ENCODE peak calls at places on chromosomes 13 and 19, in seven cellular contexts. Z, V, F, R, I, H and U are unnamed samples. For H3K9me3 and H3K27me3, the result is how much of the 10 kb centered on the place peaks cover.

GRCh38 chr13:98004107-98004506 is 50.6 kb downstream of the IPO5 start:
- DNase-seq in Z (no peak), R (no peak), I (no peak), V (no peak), H (no peak), F (no peak), U (no peak)

GRCh38 chr19:40596608-40597328 is 4.4 kb upstream of the LTBP4 start:
- DNase-seq in H (no peak), V (peak), I (peak), F (peak), Z (peak), R (no peak), U (no peak)

GRCh38 chr19:38079926-38080380 is 144.1 kb downstream of the DPF1 start:
- DNase-seq in Z (no peak), F (no peak), V (peak), H (peak), I (no peak), R (no peak), U (peak)

GRCh38 chr19:38975861-38976271 is 324 bp upstream of the FBXO17 start:
- DNase-seq in H (no peak), Z (no peak), F (no peak), R (no peak), I (no peak), V (peak), U (peak)

GRCh38 chr13:85509512-85509911 is 289.7 kb downstream of the SLITRK6 start:
- DNase-seq in H (no peak), Z (no peak), V (no peak), F (no peak), R (no peak), I (no peak), U (no peak)

GRCh38 chr19:49595819-49596404 is 4.9 kb downstream of the PRR12 start:
- DNase-seq in F (no peak), H (no peak), R (no peak), Z (no peak), V (no peak), I (no peak), U (no peak)

GRCh38 chr13:24127116-24127631 is 33.3 kb upstream of the SPATA13 start:
- DNase-seq in H (peak), F (no peak), V (no peak), I (no peak), R (no peak), Z (no peak), U (no peak)

GRCh38 chr13:74891610-74892009 is 590.4 kb downstream of the TBC1D4 start:
- DNase-seq in R (no peak), V (no peak), F (no peak), Z (no peak), H (no peak), I (no peak), U (no peak)

GRCh38 chr13:24196593-24197197 is 36.2 kb downstream of the SPATA13 start:
- DNase-seq in I (no peak), Z (no peak), F (no peak), R (no peak), H (no peak), V (no peak), U (no peak)

GRCh38 chr19:40594251-40594650 is 6.9 kb upstream of the LTBP4 start:
- DNase-seq in V (no peak), Z (no peak), H (no peak), F (no peak), R (no peak), I (peak), U (no peak)

DNA sequence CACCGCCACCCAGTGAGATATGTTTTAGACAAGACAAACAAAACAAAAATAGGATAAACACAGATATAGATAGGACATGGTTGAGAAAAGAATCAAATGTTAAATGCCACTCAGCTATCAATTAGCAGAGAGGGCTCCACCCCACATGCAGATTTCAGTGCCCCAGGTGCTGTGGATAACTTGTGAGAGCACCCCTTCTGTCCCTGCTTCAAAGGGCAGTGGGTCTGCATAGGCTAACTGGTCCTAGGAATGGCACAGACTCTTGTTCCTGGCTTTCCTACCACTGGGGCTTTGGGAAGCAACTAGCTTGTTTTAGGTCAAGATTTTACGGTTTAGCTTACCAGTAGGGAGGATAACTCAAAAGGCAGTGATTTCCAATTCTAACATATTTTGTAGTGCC is 460.3 kb downstream of the TSHZ3 start:
- DNase-seq in F (no peak), H (no peak), I (no peak), Z (no peak), V (no peak), R (no peak), U (no peak)
- H3K9me3 ChIP-seq in F (under half), H (under half), I (under half), Z (under half), V (half or more), R (under half), U (under half)

DNA sequence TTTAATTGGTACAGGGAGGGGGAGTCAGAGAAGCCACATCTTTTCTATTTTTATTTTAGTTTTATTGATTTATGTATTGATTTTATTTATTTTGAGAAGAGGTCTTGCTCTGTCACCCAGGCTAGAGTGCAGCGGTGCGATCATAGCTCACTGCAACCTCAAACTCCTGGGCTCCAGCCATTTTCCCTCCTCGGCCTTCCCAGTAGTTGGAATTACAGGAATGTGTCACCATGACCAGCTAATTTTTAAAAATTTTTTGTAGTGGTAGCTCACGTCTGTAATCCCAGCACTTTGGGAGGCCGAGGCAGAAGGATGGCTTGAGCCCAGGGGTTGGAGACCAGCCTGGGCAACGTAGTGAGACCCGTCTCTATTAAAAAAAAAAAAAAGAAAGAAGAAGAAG is 4.1 kb downstream of the IL27RA start:
- DNase-seq in F (no peak), R (no peak), V (no peak), H (no peak), Z (no peak), I (no peak), U (no peak)
- TF ChIP-seq SIN3A in F (no peak), R (no peak), V (no peak), H (no peak), Z (no peak), I (no peak), U (no peak)

GRCh38 chr13:111900390-111901180 is 166.4 kb upstream of the SOX1 start:
- DNase-seq in Z (no peak), V (no peak), I (no peak), F (no peak), H (no peak), R (no peak), U (no peak)
- H3K27me3 ChIP-seq in Z (under half), V (half or more), I (under half), F (under half), H (under half), R (under half), U (under half)

DNA sequence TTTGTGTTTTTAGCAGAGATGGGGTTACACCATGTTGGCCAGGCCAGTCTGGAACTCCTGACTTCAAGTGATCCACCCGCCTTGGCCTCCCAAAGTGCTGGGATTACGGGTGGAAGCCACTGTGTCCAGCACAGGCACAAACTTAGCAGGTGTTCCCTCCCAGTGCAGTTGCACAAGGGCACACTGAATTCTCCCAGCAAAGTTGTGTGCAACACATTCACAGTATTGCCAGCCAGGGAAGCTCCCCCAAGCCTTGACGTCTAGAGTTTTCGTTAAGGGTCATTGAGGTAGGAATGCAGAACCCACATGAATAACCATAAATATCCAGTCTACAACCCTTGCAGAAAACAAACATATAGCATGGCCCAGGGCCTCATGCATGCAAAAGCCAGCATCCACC is 3.4 kb upstream of the AURKC start:
- DNase-seq in I (no peak), R (no peak), Z (no peak), H (no peak), V (no peak), F (no peak), U (no peak)
- H3K9me3 ChIP-seq in I (under half), R (under half), Z (under half), H (under half), V (under half), F (under half), U (under half)

DNA sequence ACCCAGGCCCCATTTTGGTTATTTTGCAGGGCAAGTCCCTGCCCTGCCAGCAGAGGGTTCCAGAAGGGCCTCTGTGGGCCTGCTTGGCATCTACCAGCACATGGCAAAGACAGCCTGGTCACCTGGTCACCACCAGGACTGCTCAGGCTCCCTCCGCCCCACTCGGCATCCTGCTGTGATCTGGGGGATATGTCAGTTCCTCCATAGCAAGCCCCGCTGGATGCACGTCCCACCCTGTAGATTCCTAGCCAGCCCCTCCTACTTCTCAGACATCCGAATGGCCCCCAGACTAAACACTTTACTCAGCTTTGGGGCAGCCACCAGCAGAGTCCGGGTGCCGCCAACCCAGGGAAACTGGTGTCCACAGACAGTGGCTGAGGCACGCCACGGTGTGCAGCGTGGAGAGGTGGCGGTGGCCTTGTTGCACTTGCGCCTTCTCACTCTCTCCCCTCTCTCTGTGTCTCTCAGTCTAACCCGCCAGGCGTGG is 31.8 kb upstream of the USE1 start:
- DNase-seq in Z (no peak), H (no peak), V (no peak), F (no peak), R (no peak), I (no peak), U (no peak)
- TF ChIP-seq SIN3A in Z (no peak), H (no peak), V (no peak), F (no peak), R (no peak), I (no peak), U (no peak)

GRCh38 chr13:110305001-110305400 is 2.0 kb downstream of the COL4A1 start:
- DNase-seq in R (no peak), V (no peak), F (no peak), I (peak), Z (no peak), H (no peak), U (no peak)
- H3K27me3 ChIP-seq in R (under half), V (half or more), F (half or more), I (under half), Z (under half), H (under half), U (under half)

GRCh38 chr19:23046743-23047142 is 43.8 kb upstream of the ZNF728 start:
- DNase-seq in F (no peak), H (no peak), R (no peak), Z (no peak), V (no peak), I (no peak), U (no peak)
- H3K9me3 ChIP-seq in F (under half), H (under half), R (half or more), Z (under half), V (half or more), I (under half), U (under half)

GRCh38 chr19:7356899-7357627 is 8.3 kb downstream of the ARHGEF18 start:
- DNase-seq in F (no peak), V (no peak), H (no peak), R (no peak), I (no peak), Z (no peak), U (no peak)
- TF ChIP-seq SIN3A in F (no peak), V (no peak), H (no peak), R (no peak), I (no peak), Z (no peak), U (no peak)